ENCODE peak calls at places on chromosomes 5 and 9, in four cellular contexts. One of them, this sample, is unnamed.

GRCh38 chr5:131968396-131968954 is 23.0 kb upstream of the MEIKIN start:
- DNase-seq in dorsolateral prefrontal cortex: no peak
- DNase-seq in RWPE1: no peak
- DNase-seq in cardiac fibroblast: peak
- DNase-seq in this sample: no peak

GRCh38 chr9:111056554-111056953 is 18.3 kb upstream of the LPAR1 start:
- DNase-seq in dorsolateral prefrontal cortex: no peak
- DNase-seq in RWPE1: no peak
- DNase-seq in cardiac fibroblast: peak
- DNase-seq in this sample: no peak

GRCh38 chr5:44536650-44537260 is 147.5 kb upstream of the FGF10 start:
- DNase-seq in dorsolateral prefrontal cortex: no peak
- DNase-seq in RWPE1: peak
- DNase-seq in cardiac fibroblast: peak
- DNase-seq in this sample: peak

GRCh38 chr9:14347408-14348224 is 33.7 kb upstream of the NFIB start:
- DNase-seq in dorsolateral prefrontal cortex: no peak
- DNase-seq in RWPE1: peak
- DNase-seq in cardiac fibroblast: peak
- DNase-seq in this sample: no peak

GRCh38 chr9:2466703-2467102 is 154.9 kb upstream of the VLDLR start:
- DNase-seq in dorsolateral prefrontal cortex: no peak
- DNase-seq in RWPE1: no peak
- DNase-seq in cardiac fibroblast: no peak
- DNase-seq in this sample: no peak

GRCh38 chr9:110802416-110803035 is 133.9 kb downstream of the MUSK start:
- DNase-seq in dorsolateral prefrontal cortex: no peak
- DNase-seq in RWPE1: no peak
- DNase-seq in cardiac fibroblast: peak
- DNase-seq in this sample: no peak

GRCh38 chr5:1162729-1163128 is 38.7 kb upstream of the SLC6A19 start:
- DNase-seq in dorsolateral prefrontal cortex: no peak
- DNase-seq in RWPE1: no peak
- DNase-seq in cardiac fibroblast: no peak
- DNase-seq in this sample: no peak

GRCh38 chr5:29099585-29099984 is 2061.2 kb upstream of the CDH9 start:
- DNase-seq in dorsolateral prefrontal cortex: no peak
- DNase-seq in RWPE1: no peak
- DNase-seq in cardiac fibroblast: no peak
- DNase-seq in this sample: no peak

GRCh38 chr9:77748214-77748772 is 100.2 kb upstream of the GNA14 start:
- DNase-seq in dorsolateral prefrontal cortex: no peak
- DNase-seq in RWPE1: no peak
- DNase-seq in cardiac fibroblast: no peak
- DNase-seq in this sample: no peak

GRCh38 chr5:112084149-112084548 is 327.2 kb upstream of the NREP start:
- DNase-seq in dorsolateral prefrontal cortex: no peak
- DNase-seq in RWPE1: no peak
- DNase-seq in cardiac fibroblast: no peak
- DNase-seq in this sample: no peak

GRCh38 chr9:107044872-107045271 is 181.9 kb downstream of the ZNF462 start:
- DNase-seq in dorsolateral prefrontal cortex: no peak
- DNase-seq in RWPE1: no peak
- DNase-seq in cardiac fibroblast: no peak
- DNase-seq in this sample: peak

GRCh38 chr5:69211200-69211599 is 21.8 kb downstream of the CENPH start:
- DNase-seq in dorsolateral prefrontal cortex: no peak
- DNase-seq in RWPE1: no peak
- DNase-seq in cardiac fibroblast: no peak
- DNase-seq in this sample: no peak

GRCh38 chr9:90053027-90053426 is 448.2 kb downstream of the GADD45G start:
- DNase-seq in dorsolateral prefrontal cortex: no peak
- DNase-seq in RWPE1: no peak
- DNase-seq in cardiac fibroblast: no peak
- DNase-seq in this sample: peak

GRCh38 chr5:56819027-56819881 is 3.9 kb downstream of the MAP3K1 start:
- DNase-seq in dorsolateral prefrontal cortex: no peak
- DNase-seq in RWPE1: no peak
- DNase-seq in cardiac fibroblast: peak
- DNase-seq in this sample: no peak

GRCh38 chr9:124008855-124009834 is 2.4 kb upstream of the LHX2 start:
- DNase-seq in dorsolateral prefrontal cortex: peak
- DNase-seq in RWPE1: no peak
- DNase-seq in cardiac fibroblast: no peak
- DNase-seq in this sample: peak

GRCh38 chr9:107389617-107390071 is 99.9 kb downstream of the KLF4 start:
- DNase-seq in dorsolateral prefrontal cortex: no peak
- DNase-seq in RWPE1: peak
- DNase-seq in cardiac fibroblast: peak
- DNase-seq in this sample: no peak

GRCh38 chr9:75228893-75229292 is 140.6 kb downstream of the OSTF1 start:
- DNase-seq in dorsolateral prefrontal cortex: no peak
- DNase-seq in RWPE1: no peak
- DNase-seq in cardiac fibroblast: no peak
- DNase-seq in this sample: no peak

GRCh38 chr5:10489810-10490426 is 48.2 kb downstream of the ROPN1L start:
- DNase-seq in dorsolateral prefrontal cortex: no peak
- DNase-seq in RWPE1: no peak
- DNase-seq in cardiac fibroblast: peak
- DNase-seq in this sample: no peak

GRCh38 chr5:142322403-142322746 is 2.4 kb downstream of the SPRY4 start:
- DNase-seq in dorsolateral prefrontal cortex: no peak
- DNase-seq in RWPE1: no peak
- DNase-seq in cardiac fibroblast: no peak
- DNase-seq in this sample: no peak

GRCh38 chr9:128007566-128008138 is 26.9 kb upstream of the EEIG1 start:
- DNase-seq in dorsolateral prefrontal cortex: no peak
- DNase-seq in RWPE1: no peak
- DNase-seq in cardiac fibroblast: peak
- DNase-seq in this sample: no peak

GRCh38 chr9:133239533-133240090 is 30.6 kb upstream of the OBP2B start:
- DNase-seq in dorsolateral prefrontal cortex: no peak
- DNase-seq in RWPE1: no peak
- DNase-seq in cardiac fibroblast: no peak
- DNase-seq in this sample: no peak

GRCh38 chr5:65186646-65187227 is 295.0 kb downstream of the ADAMTS6 start:
- DNase-seq in dorsolateral prefrontal cortex: no peak
- DNase-seq in RWPE1: no peak
- DNase-seq in cardiac fibroblast: peak
- DNase-seq in this sample: no peak

GRCh38 chr9:113497051-113497450 is 33.5 kb downstream of the RGS3 start:
- DNase-seq in dorsolateral prefrontal cortex: no peak
- DNase-seq in RWPE1: no peak
- DNase-seq in cardiac fibroblast: no peak
- DNase-seq in this sample: no peak

DNA sequence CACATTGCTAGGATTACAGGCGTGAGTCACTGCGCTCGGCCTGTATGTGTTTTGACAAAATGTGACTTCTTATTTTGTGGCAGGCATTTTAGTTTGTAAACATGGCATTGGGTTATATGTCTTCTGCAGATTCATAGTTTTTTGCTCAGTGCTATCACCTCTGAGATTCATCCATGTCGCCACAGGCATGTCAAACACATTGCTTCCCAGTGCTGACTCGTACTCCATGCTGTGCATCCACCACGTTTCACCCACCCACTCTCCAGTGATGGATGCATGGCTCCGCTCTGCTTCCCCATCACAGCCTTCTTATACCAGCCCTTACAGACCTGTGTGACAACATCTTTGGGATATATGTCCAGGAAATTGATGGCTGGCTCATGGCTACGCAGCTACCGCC is 158.8 kb downstream of the GAS1 start:
- DNase-seq in dorsolateral prefrontal cortex: no peak
- DNase-seq in RWPE1: no peak
- DNase-seq in cardiac fibroblast: no peak
- DNase-seq in this sample: no peak
- TF ChIP-seq CTCF in dorsolateral prefrontal cortex: no peak
- TF ChIP-seq CTCF in RWPE1: no peak
- TF ChIP-seq CTCF in cardiac fibroblast: no peak
- TF ChIP-seq CTCF in this sample: no peak

DNA sequence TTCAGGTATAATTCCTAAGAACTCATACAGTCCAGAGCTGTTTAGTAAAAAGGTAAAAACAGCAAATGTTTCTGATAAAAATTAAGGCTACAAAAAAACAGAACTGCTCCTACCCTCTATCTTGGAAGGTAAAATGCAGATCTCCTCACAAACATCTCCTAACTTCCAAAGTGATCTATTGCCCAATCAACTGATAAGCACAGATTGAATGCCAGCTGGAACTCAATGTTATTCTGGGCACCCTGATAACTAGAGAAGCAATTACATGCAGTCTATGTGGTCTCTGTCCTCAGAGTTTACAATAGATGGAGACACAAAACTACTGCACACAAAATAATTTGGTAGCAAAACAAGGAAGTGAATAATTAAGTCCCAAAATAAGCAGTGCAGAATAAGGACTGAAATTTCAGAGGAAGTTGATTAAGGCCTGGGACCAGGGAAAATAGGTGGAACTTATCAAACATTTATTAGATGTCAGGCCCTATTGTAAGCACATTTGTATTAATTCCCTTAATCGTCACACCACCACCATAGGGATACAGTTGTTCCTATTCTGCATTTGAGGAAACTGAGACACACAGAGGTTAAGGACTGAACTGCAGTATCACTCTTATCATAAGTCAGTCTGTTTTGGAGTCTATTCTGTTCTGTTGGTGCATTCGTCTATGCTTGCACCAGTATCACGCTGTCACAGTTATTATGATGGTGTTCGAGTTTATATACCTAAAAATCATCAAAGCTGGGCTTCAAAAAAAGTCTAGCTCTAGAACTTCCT is 102.2 kb upstream of the TARS1 start:
- DNase-seq in dorsolateral prefrontal cortex: no peak
- DNase-seq in RWPE1: no peak
- DNase-seq in cardiac fibroblast: no peak
- DNase-seq in this sample: no peak
- TF ChIP-seq CTCF in dorsolateral prefrontal cortex: no peak
- TF ChIP-seq CTCF in RWPE1: no peak
- TF ChIP-seq CTCF in cardiac fibroblast: no peak
- TF ChIP-seq CTCF in this sample: no peak

GRCh38 chr5:109965634-109966033 is 275.9 kb downstream of the MAN2A1 start:
- DNase-seq in dorsolateral prefrontal cortex: no peak
- DNase-seq in RWPE1: no peak
- DNase-seq in cardiac fibroblast: no peak
- DNase-seq in this sample: no peak
- TF ChIP-seq CTCF in dorsolateral prefrontal cortex: no peak
- TF ChIP-seq CTCF in RWPE1: no peak
- TF ChIP-seq CTCF in cardiac fibroblast: no peak
- TF ChIP-seq CTCF in this sample: no peak

GRCh38 chr5:147930759-147931158 is 24.4 kb upstream of the C5orf46 start:
- DNase-seq in dorsolateral prefrontal cortex: no peak
- DNase-seq in RWPE1: no peak
- DNase-seq in cardiac fibroblast: no peak
- DNase-seq in this sample: no peak

GRCh38 chr5:147939431-147940114 is 33.2 kb upstream of the C5orf46 start:
- DNase-seq in dorsolateral prefrontal cortex: no peak
- DNase-seq in RWPE1: peak
- DNase-seq in cardiac fibroblast: no peak
- DNase-seq in this sample: no peak

DNA sequence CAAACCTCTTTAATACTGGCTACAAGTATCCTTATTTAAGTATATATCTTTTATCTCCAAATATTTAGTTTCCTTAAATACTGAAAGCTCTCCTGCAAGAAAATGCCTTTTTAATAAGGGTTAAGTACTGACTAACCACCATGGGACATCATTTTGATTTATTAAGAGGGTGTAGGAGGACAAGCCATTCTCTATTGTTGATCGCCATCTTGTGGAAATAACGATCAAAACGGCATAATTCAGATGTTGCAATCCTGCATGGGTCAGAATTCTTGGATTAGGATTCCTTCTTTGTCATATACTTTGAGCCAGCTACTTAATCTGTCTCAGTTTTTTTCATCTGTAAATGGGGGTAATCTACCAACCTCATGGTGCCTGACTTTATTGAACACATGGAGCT is 28.7 kb upstream of the C5orf46 start:
- DNase-seq in dorsolateral prefrontal cortex: no peak
- DNase-seq in RWPE1: peak
- DNase-seq in cardiac fibroblast: peak
- DNase-seq in this sample: no peak
- TF ChIP-seq CTCF in dorsolateral prefrontal cortex: peak
- TF ChIP-seq CTCF in RWPE1: peak
- TF ChIP-seq CTCF in cardiac fibroblast: peak
- TF ChIP-seq CTCF in this sample: no peak

GRCh38 chr5:150271296-150271692 is 18.3 kb downstream of the CAMK2A start:
- DNase-seq in dorsolateral prefrontal cortex: no peak
- DNase-seq in RWPE1: no peak
- DNase-seq in cardiac fibroblast: no peak
- DNase-seq in this sample: no peak

GRCh38 chr5:150270546-150271295 is 18.9 kb downstream of the CAMK2A start:
- DNase-seq in dorsolateral prefrontal cortex: no peak
- DNase-seq in RWPE1: peak
- DNase-seq in cardiac fibroblast: no peak
- DNase-seq in this sample: no peak

GRCh38 chr5:150271923-150272322 is 17.6 kb downstream of the CAMK2A start:
- DNase-seq in dorsolateral prefrontal cortex: no peak
- DNase-seq in RWPE1: no peak
- DNase-seq in cardiac fibroblast: no peak
- DNase-seq in this sample: no peak

GRCh38 chr5:150274811-150275210 is 14.8 kb downstream of the CAMK2A start:
- DNase-seq in dorsolateral prefrontal cortex: no peak
- DNase-seq in RWPE1: no peak
- DNase-seq in cardiac fibroblast: no peak
- DNase-seq in this sample: no peak

DNA sequence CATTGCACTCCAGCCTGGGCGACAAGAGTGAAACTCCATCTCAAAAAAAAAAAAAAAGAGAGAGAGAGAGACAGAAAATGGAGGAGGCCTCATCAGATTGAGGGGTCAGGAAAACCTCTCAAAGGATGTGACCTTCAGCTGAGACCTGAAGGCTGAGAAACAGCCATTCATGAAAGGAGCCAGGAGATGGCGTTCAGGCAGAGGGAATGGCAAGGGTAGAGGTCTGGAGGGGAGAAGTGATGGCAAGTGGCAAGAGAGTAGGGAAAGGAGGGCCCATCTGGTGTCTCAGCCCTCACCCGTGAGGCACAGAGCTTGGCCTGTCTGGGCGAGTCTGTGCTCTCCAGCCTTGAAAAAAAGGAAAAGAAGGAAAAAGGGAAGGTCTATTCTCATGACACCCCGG is 17.0 kb downstream of the CAMK2A start:
- DNase-seq in dorsolateral prefrontal cortex: no peak
- DNase-seq in RWPE1: peak
- DNase-seq in cardiac fibroblast: peak
- DNase-seq in this sample: peak
- TF ChIP-seq CTCF in dorsolateral prefrontal cortex: peak
- TF ChIP-seq CTCF in RWPE1: no peak
- TF ChIP-seq CTCF in cardiac fibroblast: peak
- TF ChIP-seq CTCF in this sample: no peak

GRCh38 chr5:167967494-167968180 is 323.8 kb upstream of the WWC1 start:
- DNase-seq in dorsolateral prefrontal cortex: no peak
- DNase-seq in RWPE1: no peak
- DNase-seq in cardiac fibroblast: no peak
- DNase-seq in this sample: no peak
- TF ChIP-seq CTCF in dorsolateral prefrontal cortex: no peak
- TF ChIP-seq CTCF in RWPE1: no peak
- TF ChIP-seq CTCF in cardiac fibroblast: no peak
- TF ChIP-seq CTCF in this sample: peak

GRCh38 chr5:145806923-145807322 is 28.2 kb downstream of the PRELID2 start:
- DNase-seq in dorsolateral prefrontal cortex: no peak
- DNase-seq in RWPE1: no peak
- DNase-seq in cardiac fibroblast: peak
- DNase-seq in this sample: no peak

GRCh38 chr5:145812877-145813276 is 22.3 kb downstream of the PRELID2 start:
- DNase-seq in dorsolateral prefrontal cortex: no peak
- DNase-seq in RWPE1: no peak
- DNase-seq in cardiac fibroblast: no peak
- DNase-seq in this sample: no peak

GRCh38 chr5:145811834-145812625 is 23.1 kb downstream of the PRELID2 start:
- DNase-seq in dorsolateral prefrontal cortex: peak
- DNase-seq in RWPE1: no peak
- DNase-seq in cardiac fibroblast: peak
- DNase-seq in this sample: no peak
- TF ChIP-seq CTCF in dorsolateral prefrontal cortex: peak
- TF ChIP-seq CTCF in RWPE1: no peak
- TF ChIP-seq CTCF in cardiac fibroblast: peak
- TF ChIP-seq CTCF in this sample: no peak